ENCODE peak calls at places on chromosome X, in four cellular contexts. Y is K562, B is HepG2, O is WTC11. N is an unnamed sample.

GRCh38 chrX:18146954-18147353 is 73.7 kb downstream of the BEND2 start:
- DNase-seq in B (peak; percentile 1), O (peak; percentile 17), Y (peak; percentile 25), N (no peak)

GRCh38 chrX:51568586-51568985 is 50.1 kb downstream of the CENPVL3 start:
- DNase-seq in B (no peak), Y (no peak), O (no peak), N (peak; percentile 18)

GRCh38 chrX:48505481-48505880 is 3.3 kb upstream of the PORCN start:
- DNase-seq in Y (no peak), O (no peak), B (peak; percentile 47), N (no peak)

GRCh38 chrX:100650841-100651240 is 6.8 kb downstream of the SRPX2 start:
- DNase-seq in B (no peak), Y (no peak), O (no peak), N (no peak)

GRCh38 chrX:21873063-21873785 is 17.4 kb downstream of the YY2 start:
- DNase-seq in B (no peak), Y (no peak), O (no peak), N (no peak)

GRCh38 chrX:134528936-134529335 is 69.0 kb downstream of the HPRT1 start:
- DNase-seq in O (no peak), B (no peak), Y (no peak), N (no peak)

GRCh38 chrX:115018040-115018647 is 728 bp upstream of the IL13RA2 start:
- DNase-seq in Y (no peak), O (peak; percentile 11), B (no peak), N (no peak)

GRCh38 chrX:74519870-74520269 is 94.6 kb downstream of the RLIM start:
- DNase-seq in B (no peak), O (no peak), Y (no peak), N (no peak)

GRCh38 chrX:97597954-97598353 is 714.2 kb downstream of the RPA4 start:
- DNase-seq in B (no peak), O (no peak), Y (no peak), N (no peak)

GRCh38 chrX:119189586-119189985 is 46.5 kb upstream of the PGRMC1 start:
- DNase-seq in Y (no peak), B (no peak), O (no peak), N (no peak)

GRCh38 chrX:51406688-51407519 is 74.3 kb downstream of the NUDT10 start:
- DNase-seq in Y (peak; percentile 9), O (no peak), B (no peak), N (no peak)

GRCh38 chrX:13752646-13753045 is 18.1 kb downstream of the OFD1 start:
- DNase-seq in O (no peak), Y (no peak), B (no peak), N (no peak)
- TF ChIP-seq NR3C1 in O (no peak), Y (no peak), B (no peak), N (no peak)

DNA sequence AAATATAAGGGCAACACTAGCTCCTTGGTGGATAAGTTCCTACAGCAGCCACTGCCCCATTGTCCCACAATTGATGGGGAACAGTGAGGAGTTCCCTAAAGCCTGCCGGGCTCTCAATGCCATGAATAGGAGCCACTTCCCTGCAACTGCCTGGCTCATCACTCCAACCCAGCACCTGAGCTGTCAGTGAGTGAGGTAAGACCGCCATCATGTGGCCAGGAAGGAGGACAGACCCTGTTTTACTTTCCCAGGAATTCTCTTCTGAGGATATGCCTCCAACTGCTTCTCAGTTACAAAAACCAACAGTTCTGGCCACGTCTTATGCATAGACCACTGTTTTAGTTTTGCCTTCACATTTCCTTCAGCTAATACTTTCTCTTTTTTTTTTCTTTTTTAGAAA is 45.5 kb downstream of the SRPX start:
- DNase-seq in O (peak; percentile 39), Y (peak; percentile 28), B (peak; percentile 27), N (peak; percentile 18)
- TF ChIP-seq NR3C1 in O (no peak), Y (no peak), B (no peak), N (no peak)

GRCh38 chrX:11341274-11342256 is 48.4 kb downstream of the AMELX start:
- DNase-seq in Y (peak; percentile 44), O (no peak), B (no peak), N (peak; percentile 8)
- TF ChIP-seq NR3C1 in Y (no peak), O (no peak), B (no peak), N (no peak)

GRCh38 chrX:153744210-153745066 is 19.6 kb upstream of the PLXNB3 start:
- DNase-seq in B (no peak), Y (no peak), O (peak; percentile 52), N (no peak)
- TF ChIP-seq NR3C1 in B (no peak), Y (no peak), O (no peak), N (no peak)

GRCh38 chrX:7146026-7146702 is 1.3 kb upstream of the STS start:
- DNase-seq in O (no peak), B (no peak), Y (no peak), N (no peak)

GRCh38 chrX:7144126-7144525 is 3.4 kb upstream of the STS start:
- DNase-seq in Y (no peak), O (no peak), B (no peak), N (no peak)

GRCh38 chrX:7147431-7147977 is at the start of gene STS:
- DNase-seq in Y (no peak), B (no peak), O (peak; percentile 19), N (no peak)

GRCh38 chrX:7146703-7147430 is 645 bp upstream of the STS start:
- DNase-seq in O (no peak), Y (peak; percentile 35), B (no peak), N (peak; percentile 35)

DNA sequence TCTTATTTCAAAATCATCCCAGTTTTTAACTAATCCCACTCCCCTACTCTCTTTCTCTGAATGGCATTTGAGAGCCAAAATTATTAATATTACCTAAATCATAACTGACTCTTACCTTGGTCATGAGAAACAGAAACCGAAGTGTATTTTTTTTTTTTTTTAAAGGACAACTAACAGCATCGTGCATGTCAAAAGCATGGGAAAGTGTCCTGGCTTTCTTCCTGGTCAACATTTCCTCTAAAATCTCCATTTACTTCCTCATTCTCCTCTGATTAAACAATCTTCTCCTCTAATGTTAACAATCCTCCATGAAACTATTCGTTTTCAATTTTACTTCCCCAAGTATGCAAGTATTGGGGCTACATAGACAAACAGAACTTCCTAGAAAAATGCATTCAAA is 2.1 kb upstream of the STS start:
- DNase-seq in O (no peak), Y (no peak), B (no peak), N (no peak)
- TF ChIP-seq NR3C1 in O (no peak), Y (no peak), B (no peak), N (no peak)

DNA sequence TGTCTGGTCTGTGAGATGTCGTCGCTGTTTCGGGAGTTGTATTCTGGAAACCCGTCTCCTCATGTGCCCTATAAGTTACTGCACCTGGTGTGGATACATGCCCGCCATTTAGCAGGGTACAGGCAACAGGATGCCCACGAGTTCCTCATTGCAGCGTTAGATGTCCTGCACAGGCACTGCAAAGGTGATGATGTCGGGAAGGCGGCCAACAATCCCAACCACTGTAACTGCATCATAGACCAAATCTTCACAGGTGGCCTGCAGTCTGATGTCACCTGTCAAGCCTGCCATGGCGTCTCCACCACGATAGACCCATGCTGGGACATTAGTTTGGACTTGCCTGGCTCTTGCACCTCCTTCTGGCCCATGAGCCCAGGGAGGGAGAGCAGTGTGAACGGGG is 1.4 kb downstream of the USP27X start:
- DNase-seq in O (no peak), B (no peak), Y (no peak), N (no peak)
- TF ChIP-seq NR3C1 in O (no peak), B (no peak), Y (no peak), N (no peak)

GRCh38 chrX:10769165-10769564 is 148.8 kb upstream of the MID1 start:
- DNase-seq in Y (peak; percentile 5), O (no peak), B (no peak), N (peak; percentile 32)
- TF ChIP-seq NR3C1 in Y (no peak), O (no peak), B (no peak), N (no peak)